ENCODE peak calls at places on chromosomes 4 and X, in seven cellular contexts. E is IMR-90, Y is K562, K is GM23248, R is fibroblast of lung, W is osteoblast, S is endothelial cell of umbilical vein. N is an unnamed sample.

GRCh38 chr4:66667249-66667648 is 878.1 kb downstream of the CENPC start:
- DNase-seq in R (no peak), E (no peak), K (no peak), W (no peak), S (no peak), Y (no peak), N (no peak)

GRCh38 chrX:136397001-136397400 is 90.7 kb upstream of the BRS3 start:
- DNase-seq in E (no peak), Y (no peak), W (no peak), R (no peak), S (no peak), K (no peak), N (no peak)

GRCh38 chr4:43343298-43343697 is 450.8 kb downstream of the GRXCR1 start:
- DNase-seq in E (no peak), K (no peak), Y (no peak), R (no peak), S (no peak), W (no peak), N (no peak)

GRCh38 chrX:119067023-119067739 is 5.6 kb upstream of the CT47C1 start:
- DNase-seq in S (peak; percentile 64), W (peak; percentile 75), K (peak; percentile 80), E (peak; percentile 49), Y (peak; percentile 62), R (peak; percentile 34), N (peak; percentile 43)

GRCh38 chrX:41824551-41824950 is 98.8 kb downstream of the CASK start:
- DNase-seq in Y (no peak), S (peak; percentile 12), R (peak; percentile 67), K (peak; percentile 65), W (no peak), E (peak; percentile 71), N (no peak)

GRCh38 chr4:27081675-27082579 is 221.3 kb downstream of the STIM2 start:
- DNase-seq in S (no peak), W (no peak), K (no peak), Y (no peak), E (no peak), R (no peak), N (no peak)

GRCh38 chr4:55615008-55615407 is 21.1 kb downstream of the NMU start:
- DNase-seq in Y (peak; percentile 62), E (no peak), W (no peak), R (no peak), K (no peak), S (no peak), N (no peak)

GRCh38 chr4:107989162-107989536 is 540 bp upstream of the HADH start:
- DNase-seq in W (no peak), R (no peak), S (no peak), Y (peak; percentile 53), K (no peak), E (no peak), N (no peak)

GRCh38 chr4:183550345-183551080 is 45.7 kb downstream of the ING2 start:
- DNase-seq in K (no peak), R (no peak), W (no peak), E (no peak), S (no peak), Y (no peak), N (no peak)

GRCh38 chrX:153926863-153927685 is 1.0 kb upstream of the ARHGAP4 start:
- DNase-seq in R (peak; percentile 30), E (peak; percentile 10), S (peak; percentile 71), W (peak; percentile 79), Y (peak; percentile 78), K (peak; percentile 49), N (peak; percentile 91)

GRCh38 chr4:141389649-141390048 is 169.0 kb downstream of the ZNF330 start:
- DNase-seq in E (peak; percentile 22), K (no peak), Y (no peak), S (peak; percentile 34), W (no peak), R (peak; percentile 82), N (no peak)

GRCh38 chr4:53693408-53693807 is 102.1 kb upstream of the LNX1 start:
- DNase-seq in E (peak; percentile 38), S (no peak), W (no peak), R (no peak), Y (no peak), K (no peak), N (no peak)

GRCh38 chrX:101287402-101287801 is 3.7 kb downstream of the TAF7L start:
- DNase-seq in E (peak; percentile 52), R (peak; percentile 14), Y (peak; percentile 49), W (peak; percentile 82), K (peak; percentile 49), S (peak; percentile 65), N (peak; percentile 47)

GRCh38 chr4:23930750-23931488 is 41.1 kb upstream of the PPARGC1A start:
- DNase-seq in E (no peak), R (peak; percentile 32), W (no peak), S (no peak), K (peak; percentile 45), Y (no peak), N (no peak)

GRCh38 chr4:134345249-134345648 is 143.7 kb upstream of the PABPC4L start:
- DNase-seq in K (no peak), R (peak; percentile 0), Y (no peak), W (no peak), E (no peak), S (no peak), N (no peak)

DNA sequence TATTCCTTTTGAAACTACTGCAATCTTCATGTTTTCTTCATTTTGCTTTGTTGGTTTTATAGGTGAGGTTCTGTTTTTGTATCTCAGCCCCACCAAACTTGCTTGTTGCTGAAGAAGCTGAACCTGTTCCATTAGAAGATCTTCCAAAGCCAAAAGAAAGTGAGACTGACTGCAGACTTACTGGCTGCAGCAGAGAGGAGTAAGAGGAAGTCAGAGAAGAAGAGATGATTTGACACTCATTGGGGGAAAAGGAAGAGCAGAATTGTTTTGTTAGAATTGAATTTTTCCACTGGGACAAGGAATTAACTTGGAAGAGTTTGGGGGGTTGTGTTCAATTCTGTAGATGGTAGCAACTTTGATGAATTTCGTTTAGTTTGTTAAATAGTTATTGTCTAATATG is 3.1 kb downstream of the TEX13D start:
- DNase-seq in K (no peak), S (no peak), E (no peak), R (no peak), Y (no peak), W (no peak), N (no peak)
- H3K27ac ChIP-seq in K (no peak overlapping the region), S (no peak overlapping the region), E (no peak overlapping the region), R (no peak overlapping the region), Y (no peak overlapping the region), W (no peak overlapping the region), N (no peak overlapping the region)

DNA sequence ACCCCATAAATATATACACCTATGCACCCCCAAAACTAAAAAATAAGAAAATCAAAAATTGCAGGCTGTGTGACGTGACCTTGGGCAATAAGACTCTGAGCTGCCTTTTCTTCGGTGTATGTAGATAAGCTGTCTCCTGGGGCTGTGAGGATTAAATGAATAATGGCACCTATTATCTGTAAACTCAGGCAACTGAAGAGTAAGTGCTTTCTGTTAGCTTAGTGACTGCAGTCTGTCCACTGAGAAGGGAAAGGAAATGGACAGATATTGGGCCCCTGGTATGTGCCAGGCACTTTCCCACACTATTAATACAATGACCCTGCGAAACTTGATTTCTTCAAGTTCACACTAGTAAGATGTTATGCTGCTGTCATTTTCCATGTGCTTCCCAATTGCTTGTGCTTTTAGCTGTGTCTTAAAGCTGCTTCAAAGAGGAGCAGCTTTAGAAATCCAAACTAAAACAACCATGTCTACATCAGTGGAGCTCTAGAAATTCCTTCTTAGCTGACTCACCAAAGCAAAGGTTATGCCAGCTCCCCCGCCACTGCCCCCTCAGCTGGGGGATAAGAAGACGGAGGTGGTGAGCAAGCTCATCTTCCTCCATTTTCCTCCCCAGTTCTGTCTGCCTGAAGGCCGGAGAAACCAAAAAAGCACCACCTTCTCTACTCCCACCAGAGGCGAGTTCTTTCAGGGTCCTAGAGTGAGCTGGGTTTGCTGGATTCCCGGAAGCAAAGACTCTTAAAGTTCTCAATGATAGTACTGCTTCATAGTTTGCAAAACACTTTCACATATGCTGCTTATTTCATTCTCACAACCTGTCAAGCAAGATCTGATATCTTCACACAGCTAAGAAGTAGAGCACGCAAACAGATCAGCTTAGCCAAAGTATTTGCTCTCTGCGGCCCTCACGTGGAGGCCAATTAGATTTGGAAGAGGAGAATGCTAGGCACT is 8.8 kb upstream of the DGAT2L6 start:
- DNase-seq in K (peak; percentile 72), Y (peak; percentile 43), W (peak; percentile 74), R (peak; percentile 80), E (peak; percentile 77), S (peak; percentile 34), N (peak; percentile 1)
- H3K4me3 ChIP-seq in K (peak overlapping the region; percentile 39), Y (no peak overlapping the region), W (peak overlapping the region; percentile 21), R (no peak overlapping the region), E (no peak overlapping the region), S (no peak overlapping the region), N (no peak overlapping the region)

GRCh38 chrX:13983734-13984133 is 46.0 kb downstream of the GEMIN8 start:
- DNase-seq in S (no peak), Y (no peak), W (no peak), E (no peak), R (no peak), K (no peak), N (peak; percentile 47)
- H2AFZ ChIP-seq in S (no peak overlapping the region), Y (no peak overlapping the region), W (no peak overlapping the region), E (no peak overlapping the region), R (no peak overlapping the region), K (no peak overlapping the region), N (peak overlapping the region; percentile 58)

GRCh38 chr4:6320663-6321062 is 51.0 kb downstream of the WFS1 start:
- DNase-seq in Y (no peak), W (no peak), S (no peak), R (no peak), K (no peak), E (no peak), N (no peak)

GRCh38 chr4:6319530-6320150 is 50.0 kb downstream of the WFS1 start:
- DNase-seq in Y (no peak), R (no peak), W (no peak), S (no peak), K (no peak), E (no peak), N (no peak)

GRCh38 chr4:6316461-6317003 is 46.9 kb downstream of the WFS1 start:
- DNase-seq in W (no peak), Y (no peak), S (peak; percentile 70), K (no peak), R (no peak), E (no peak), N (no peak)

GRCh38 chr4:6321361-6321760 is 51.7 kb downstream of the WFS1 start:
- DNase-seq in K (no peak), Y (no peak), E (no peak), W (no peak), R (no peak), S (no peak), N (no peak)

GRCh38 chr4:6318206-6318605 is 48.6 kb downstream of the WFS1 start:
- DNase-seq in W (no peak), K (no peak), E (no peak), S (no peak), Y (no peak), R (no peak), N (no peak)
- H3K27ac ChIP-seq in W (no peak overlapping the region), K (no peak overlapping the region), E (no peak overlapping the region), S (no peak overlapping the region), Y (no peak overlapping the region), R (no peak overlapping the region), N (no peak overlapping the region)

DNA sequence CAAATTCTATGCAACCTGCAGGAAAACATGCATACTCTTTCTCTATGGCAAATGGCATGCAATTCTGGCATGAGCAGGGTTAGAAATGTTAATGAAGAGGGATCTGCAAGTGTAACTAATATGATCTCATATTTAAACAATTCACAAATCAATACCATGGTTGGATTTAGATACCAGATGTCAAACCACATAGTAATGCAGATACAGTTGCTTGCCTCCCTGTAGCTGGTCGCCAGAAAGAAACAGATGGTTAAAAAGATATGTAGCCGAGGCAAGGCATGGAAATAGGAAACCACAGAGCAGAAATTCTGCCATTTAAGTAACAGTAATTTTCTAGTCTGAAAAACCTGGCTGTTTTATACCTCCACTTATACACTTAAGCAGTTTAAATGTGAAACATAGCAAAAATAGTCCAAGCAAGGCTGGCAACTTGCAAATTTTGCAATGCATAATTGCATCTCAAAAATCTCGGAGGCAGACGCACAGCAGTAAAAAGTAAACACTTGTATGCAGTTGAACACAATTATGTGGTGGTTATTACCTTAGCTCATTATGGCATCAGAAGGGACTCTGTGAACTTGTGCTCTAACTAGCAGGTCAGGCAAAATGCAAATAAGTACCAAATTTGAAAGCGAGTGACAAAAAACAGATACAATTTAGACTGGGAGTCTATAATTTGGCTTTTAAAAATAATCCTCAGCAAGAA is 126.8 kb downstream of the NAA11 start:
- DNase-seq in K (no peak), W (no peak), E (no peak), Y (peak; percentile 78), S (no peak), R (peak; percentile 14), N (no peak)
- H3K4me3 ChIP-seq in K (no peak overlapping the region), W (no peak overlapping the region), E (no peak overlapping the region), Y (no peak overlapping the region), S (no peak overlapping the region), R (no peak overlapping the region), N (no peak overlapping the region)

N was measured in OCI-LY7.